ENCODE peak calls at places on chromosomes 11 and 22, in six cellular contexts. C is transverse colon, L is heart left ventricle, U is tibial nerve, D is gastrocnemius medialis, N is bronchial epithelial cell. F is an unnamed sample.

GRCh38 chr22:40666151-40666848 is 13.0 kb upstream of the MCHR1 start:
- DNase-seq in D (no peak), L (peak; percentile 78), U (no peak), C (no peak), N (no peak), F (no peak)

GRCh38 chr11:83663446-83663845 is 377.3 kb upstream of the CCDC90B start:
- DNase-seq in N (peak; percentile 39), D (no peak), L (no peak), U (no peak), C (no peak), F (no peak)

GRCh38 chr11:113670149-113670829 is 35.8 kb downstream of the TMPRSS5 start:
- DNase-seq in D (no peak), N (no peak), U (no peak), L (no peak), C (no peak), F (no peak)

GRCh38 chr11:93017821-93018690 is 48.6 kb downstream of the MTNR1B start:
- DNase-seq in U (no peak), N (no peak), D (no peak), L (no peak), C (no peak), F (no peak)

GRCh38 chr11:83355406-83355805 is 69.2 kb upstream of the CCDC90B start:
- DNase-seq in C (no peak), L (no peak), U (no peak), D (no peak), N (no peak), F (no peak)

GRCh38 chr11:1754376-1755150 is 4.2 kb upstream of the IFITM10 start:
- DNase-seq in C (no peak), U (no peak), D (no peak), N (no peak), L (no peak), F (no peak)

GRCh38 chr11:28447226-28447625 is 339.0 kb downstream of the METTL15 start:
- DNase-seq in N (no peak), L (no peak), U (no peak), C (no peak), D (no peak), F (no peak)

GRCh38 chr22:22210889-22211833 is 33.4 kb upstream of the VPREB1 start:
- DNase-seq in D (no peak), U (no peak), N (no peak), L (no peak), C (no peak), F (no peak)

GRCh38 chr11:11584446-11584810 is 37.4 kb downstream of the GALNT18 start:
- DNase-seq in L (no peak), U (no peak), C (no peak), D (no peak), N (peak; percentile 100), F (no peak)

GRCh38 chr11:77752518-77752917 is 68.0 kb downstream of the RSF1 start:
- DNase-seq in D (peak; percentile 63), C (no peak), U (no peak), L (peak; percentile 49), N (no peak), F (no peak)

GRCh38 chr11:62555464-62556092 is 9.0 kb upstream of the AHNAK start:
- DNase-seq in D (no peak), L (peak; percentile 63), N (no peak), U (peak; percentile 31), C (peak; percentile 74), F (peak; percentile 81)

GRCh38 chr11:116885951-116886629 is 48.7 kb upstream of the APOA1 start:
- DNase-seq in C (no peak), U (no peak), L (no peak), D (no peak), N (no peak), F (no peak)

GRCh38 chr22:35135165-35135564 is 69.2 kb downstream of the ISX start:
- DNase-seq in U (no peak), N (no peak), D (no peak), C (no peak), L (no peak), F (no peak)

GRCh38 chr11:126307706-126308105 is 3.8 kb downstream of the DCPS start:
- DNase-seq in C (no peak), L (no peak), D (no peak), U (no peak), N (peak; percentile 43), F (peak; percentile 14)

GRCh38 chr11:36454991-36455611 is 55.0 kb downstream of the TRAF6 start:
- DNase-seq in L (peak; percentile 47), C (no peak), N (no peak), D (no peak), U (no peak), F (no peak)

DNA sequence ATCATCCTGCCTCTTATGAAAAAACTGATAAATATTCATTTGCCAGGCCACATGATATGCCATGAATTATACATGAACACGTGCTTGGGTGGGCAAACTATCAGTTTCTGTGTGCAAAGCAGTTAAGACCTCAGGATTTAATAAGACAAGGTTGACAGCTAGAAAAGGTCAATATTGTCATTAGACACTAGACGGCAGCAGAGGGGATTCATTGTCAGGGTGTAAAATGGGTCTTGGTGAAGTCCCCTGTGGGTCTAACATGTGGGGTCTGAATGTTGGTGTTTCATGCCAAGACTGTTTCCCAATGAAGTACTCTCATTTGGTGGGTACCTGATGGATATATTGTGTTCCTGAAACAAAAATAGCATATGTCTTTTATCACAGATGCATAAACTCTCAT is 111.9 kb downstream of the MYO18B start:
- DNase-seq in C (no peak), L (no peak), D (no peak), N (no peak), U (no peak), F (no peak)
- TF ChIP-seq CTCF in C (no peak), L (no peak), D (no peak), N (no peak), U (no peak), F (no peak)

GRCh38 chr11:7537260-7537659 is 23.5 kb downstream of the PPFIBP2 start:
- DNase-seq in C (no peak), L (no peak), N (no peak), D (no peak), U (no peak), F (no peak)

GRCh38 chr11:7534030-7534378 is 20.2 kb downstream of the PPFIBP2 start:
- DNase-seq in U (no peak), C (no peak), N (no peak), L (no peak), D (no peak), F (no peak)

GRCh38 chr11:7538466-7539454 is 25.0 kb downstream of the PPFIBP2 start:
- DNase-seq in C (no peak), N (peak; percentile 44), D (no peak), L (no peak), U (no peak), F (no peak)

GRCh38 chr11:7538023-7538422 is 24.2 kb downstream of the PPFIBP2 start:
- DNase-seq in U (peak; percentile 58), C (no peak), L (peak; percentile 60), N (no peak), D (peak; percentile 66), F (no peak)

DNA sequence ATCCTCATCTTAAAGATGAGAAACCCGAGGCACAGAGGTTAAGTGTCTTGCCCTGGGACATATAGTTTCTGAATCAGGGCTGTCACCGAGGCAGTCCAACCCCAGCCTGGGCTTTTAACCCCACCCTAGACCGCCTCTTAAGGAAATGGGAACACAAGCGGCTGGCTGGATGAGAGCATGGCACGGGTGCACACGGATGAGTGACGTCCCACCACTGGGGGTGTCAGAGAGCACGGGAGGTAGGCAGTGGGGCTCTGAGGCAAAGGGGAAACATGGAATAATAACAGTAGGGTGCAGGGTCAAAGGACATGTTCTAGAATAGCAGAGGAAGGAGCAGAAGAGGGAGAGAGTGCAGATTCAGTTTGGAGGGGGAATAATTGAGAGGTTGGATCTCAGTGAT is 22.3 kb downstream of the PPFIBP2 start:
- DNase-seq in N (no peak), D (no peak), U (no peak), C (peak; percentile 35), L (no peak), F (no peak)
- TF ChIP-seq CTCF in N (peak; percentile 32), D (no peak), U (no peak), C (peak; percentile 33), L (no peak), F (no peak)

GRCh38 chr11:101476186-101476585 is 107.6 kb downstream of the TRPC6 start:
- DNase-seq in U (no peak), D (no peak), C (no peak), L (no peak), N (no peak), F (no peak)
- TF ChIP-seq CTCF in U (no peak), D (no peak), C (no peak), L (no peak), N (no peak), F (no peak)

GRCh38 chr11:64656797-64657196 is 65.8 kb downstream of the SLC22A12 start:
- DNase-seq in L (no peak), C (no peak), D (no peak), N (no peak), U (no peak), F (no peak)
- TF ChIP-seq CTCF in L (no peak), C (no peak), D (no peak), N (no peak), U (no peak), F (no peak)